ENCODE peak calls at places on chromosomes 11 and 22, in five cellular contexts. One of them, this sample, is unnamed.

GRCh38 chr11:112928136-112928535 is 33.1 kb upstream of the NCAM1 start:
- DNase-seq in body of pancreas: no peak
- DNase-seq in K562: no peak
- DNase-seq in HCT116: no peak
- DNase-seq in mesendoderm: no peak
- DNase-seq in this sample: no peak

GRCh38 chr11:19719960-19720359 is 7.3 kb downstream of the NAV2 start:
- DNase-seq in body of pancreas: no peak
- DNase-seq in K562: no peak
- DNase-seq in HCT116: no peak
- DNase-seq in mesendoderm: no peak
- DNase-seq in this sample: no peak

GRCh38 chr11:19934828-19935259 is 222.2 kb downstream of the NAV2 start:
- DNase-seq in body of pancreas: no peak
- DNase-seq in K562: peak; percentile 33
- DNase-seq in HCT116: no peak
- DNase-seq in mesendoderm: peak; percentile 16
- DNase-seq in this sample: no peak

GRCh38 chr11:36774603-36775002 is 176.6 kb upstream of the RAG2 start:
- DNase-seq in body of pancreas: no peak
- DNase-seq in K562: no peak
- DNase-seq in HCT116: no peak
- DNase-seq in mesendoderm: no peak
- DNase-seq in this sample: peak; percentile 41

GRCh38 chr22:30198152-30198845 is 48.3 kb downstream of the LIF start:
- DNase-seq in body of pancreas: no peak
- DNase-seq in K562: no peak
- DNase-seq in HCT116: no peak
- DNase-seq in mesendoderm: no peak
- DNase-seq in this sample: no peak

GRCh38 chr22:39478461-39478860 is 21.6 kb downstream of the MGAT3 start:
- DNase-seq in body of pancreas: peak; percentile 48
- DNase-seq in K562: peak; percentile 55
- DNase-seq in HCT116: no peak
- DNase-seq in mesendoderm: no peak
- DNase-seq in this sample: no peak

GRCh38 chr11:117371453-117371852 is 43.8 kb downstream of the CEP164 start:
- DNase-seq in body of pancreas: no peak
- DNase-seq in K562: no peak
- DNase-seq in HCT116: no peak
- DNase-seq in mesendoderm: no peak
- DNase-seq in this sample: no peak

GRCh38 chr11:95924414-95924760 is 480 bp upstream of the MTMR2 start:
- DNase-seq in body of pancreas: no peak
- DNase-seq in K562: no peak
- DNase-seq in HCT116: no peak
- DNase-seq in mesendoderm: peak; percentile 82
- DNase-seq in this sample: peak; percentile 53

GRCh38 chr11:55795256-55795655 is at the start of gene OR5D14:
- DNase-seq in body of pancreas: no peak
- DNase-seq in K562: no peak
- DNase-seq in HCT116: no peak
- DNase-seq in mesendoderm: no peak
- DNase-seq in this sample: no peak

GRCh38 chr11:22666320-22666699 is at the start of gene GAS2:
- DNase-seq in body of pancreas: no peak
- DNase-seq in K562: no peak
- DNase-seq in HCT116: no peak
- DNase-seq in mesendoderm: no peak
- DNase-seq in this sample: no peak

GRCh38 chr11:2351701-2352100 is 25.4 kb upstream of the CD81 start:
- DNase-seq in body of pancreas: no peak
- DNase-seq in K562: no peak
- DNase-seq in HCT116: no peak
- DNase-seq in mesendoderm: no peak
- DNase-seq in this sample: no peak

GRCh38 chr11:7098235-7098832 is 9.5 kb downstream of the RBMXL2 start:
- DNase-seq in body of pancreas: no peak
- DNase-seq in K562: peak; percentile 60
- DNase-seq in HCT116: peak; percentile 50
- DNase-seq in mesendoderm: peak; percentile 74
- DNase-seq in this sample: peak; percentile 49

GRCh38 chr11:41659990-41660389 is 200.5 kb upstream of the LRRC4C start:
- DNase-seq in body of pancreas: no peak
- DNase-seq in K562: no peak
- DNase-seq in HCT116: no peak
- DNase-seq in mesendoderm: no peak
- DNase-seq in this sample: peak; percentile 41

GRCh38 chr11:34449013-34449412 is 10.3 kb downstream of the CAT start:
- DNase-seq in body of pancreas: no peak
- DNase-seq in K562: no peak
- DNase-seq in HCT116: no peak
- DNase-seq in mesendoderm: no peak
- DNase-seq in this sample: no peak

GRCh38 chr11:128915148-128915519 is 24.0 kb downstream of the KCNJ5 start:
- DNase-seq in body of pancreas: no peak
- DNase-seq in K562: no peak
- DNase-seq in HCT116: no peak
- DNase-seq in mesendoderm: no peak
- DNase-seq in this sample: no peak

GRCh38 chr22:30266445-30267381 is at the start of gene OSM:
- DNase-seq in body of pancreas: no peak
- DNase-seq in K562: no peak
- DNase-seq in HCT116: no peak
- DNase-seq in mesendoderm: no peak
- DNase-seq in this sample: no peak

GRCh38 chr11:46348986-46349401 is 1.7 kb downstream of the DGKZ start:
- DNase-seq in body of pancreas: no peak
- DNase-seq in K562: no peak
- DNase-seq in HCT116: no peak
- DNase-seq in mesendoderm: no peak
- DNase-seq in this sample: no peak

GRCh38 chr11:110000045-110000502 is 93.1 kb upstream of the ZC3H12C start:
- DNase-seq in body of pancreas: no peak
- DNase-seq in K562: no peak
- DNase-seq in HCT116: peak; percentile 23
- DNase-seq in mesendoderm: no peak
- DNase-seq in this sample: peak; percentile 77

GRCh38 chr11:2771758-2772466 is 72.1 kb upstream of the KCNQ1OT1 start:
- DNase-seq in body of pancreas: no peak
- DNase-seq in K562: no peak
- DNase-seq in HCT116: no peak
- DNase-seq in mesendoderm: no peak
- DNase-seq in this sample: no peak

GRCh38 chr22:28435960-28436359 is 243.7 kb downstream of the TTC28 start:
- DNase-seq in body of pancreas: no peak
- DNase-seq in K562: no peak
- DNase-seq in HCT116: no peak
- DNase-seq in mesendoderm: no peak
- DNase-seq in this sample: no peak

GRCh38 chr11:33842236-33842915 is 49.5 kb downstream of the LMO2 start:
- DNase-seq in body of pancreas: no peak
- DNase-seq in K562: no peak
- DNase-seq in HCT116: no peak
- DNase-seq in mesendoderm: no peak
- DNase-seq in this sample: no peak

GRCh38 chr22:20441631-20442484 is 4.2 kb upstream of the SCARF2 start:
- DNase-seq in body of pancreas: no peak
- DNase-seq in K562: no peak
- DNase-seq in HCT116: no peak
- DNase-seq in mesendoderm: no peak
- DNase-seq in this sample: no peak

DNA sequence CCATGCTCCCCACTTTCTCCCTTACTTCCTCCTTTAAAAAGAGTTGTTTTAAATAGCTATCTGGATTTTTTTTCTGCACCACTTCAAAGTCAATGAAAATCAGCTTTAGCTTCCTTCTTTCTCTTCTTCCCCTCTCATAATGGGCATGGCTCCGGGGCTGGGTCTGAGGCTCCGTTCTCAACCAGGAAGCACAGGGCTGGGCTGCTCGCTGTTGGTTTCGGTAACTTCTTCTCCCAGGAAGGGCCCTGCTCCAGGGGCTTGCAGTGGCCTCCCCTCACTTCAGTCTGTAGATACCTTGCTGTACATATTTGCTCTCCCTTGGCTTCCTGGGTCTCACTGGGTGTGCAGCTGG is 23.8 kb downstream of the MICAL2 start:
- DNase-seq in body of pancreas: no peak
- DNase-seq in K562: no peak
- DNase-seq in HCT116: no peak
- DNase-seq in mesendoderm: no peak
- DNase-seq in this sample: no peak
- H3K4me1 ChIP-seq in body of pancreas: no peaks in the 10 kb centered on the region
- H3K4me1 ChIP-seq in K562: peaks cover 6% of the 10 kb centered on the region
- H3K4me1 ChIP-seq in HCT116: peaks cover 15% of the 10 kb centered on the region
- H3K4me1 ChIP-seq in mesendoderm: peaks cover 2% of the 10 kb centered on the region
- H3K4me1 ChIP-seq in this sample: no peaks in the 10 kb centered on the region

DNA sequence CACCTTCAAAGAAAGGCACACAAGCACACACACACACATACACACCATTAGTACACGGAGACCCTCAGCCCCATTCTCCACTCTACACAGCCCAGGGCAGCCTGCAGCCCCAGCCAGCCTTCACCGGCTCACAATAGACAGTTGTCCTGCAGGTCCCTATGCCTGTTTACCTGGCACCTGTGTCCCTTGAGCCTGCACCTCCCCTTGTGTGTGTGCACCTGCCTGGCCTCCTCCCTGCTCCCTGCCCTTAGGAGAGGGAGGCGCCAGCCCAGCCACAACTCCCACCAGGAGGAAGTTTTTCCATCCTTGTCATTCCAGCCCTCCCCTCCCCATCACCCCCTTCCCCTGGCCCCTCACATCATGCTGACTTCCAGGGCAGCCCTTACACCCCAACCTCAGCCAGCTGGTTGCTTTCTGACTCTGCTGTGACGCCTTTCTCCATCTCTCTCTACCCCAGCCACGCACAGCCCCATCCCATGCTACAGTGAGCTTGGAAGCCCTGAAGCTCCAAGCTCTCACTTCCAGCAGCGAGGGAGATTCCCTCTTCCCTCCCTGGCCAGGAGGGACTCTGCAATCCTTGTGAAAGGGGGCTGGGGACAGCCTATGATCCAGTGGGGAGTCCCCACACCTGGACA is 4.4 kb downstream of the AHNAK start:
- DNase-seq in body of pancreas: no peak
- DNase-seq in K562: no peak
- DNase-seq in HCT116: no peak
- DNase-seq in mesendoderm: no peak
- DNase-seq in this sample: no peak
- H3K4me1 ChIP-seq in body of pancreas: peaks cover 81% of the 10 kb centered on the region
- H3K4me1 ChIP-seq in K562: peaks cover 71% of the 10 kb centered on the region
- H3K4me1 ChIP-seq in HCT116: peaks cover 79% of the 10 kb centered on the region
- H3K4me1 ChIP-seq in mesendoderm: peaks cover 6% of the 10 kb centered on the region
- H3K4me1 ChIP-seq in this sample: peaks cover 63% of the 10 kb centered on the region

GRCh38 chr11:17494019-17494418 is 17.4 kb upstream of the ABCC8 start:
- DNase-seq in body of pancreas: no peak
- DNase-seq in K562: no peak
- DNase-seq in HCT116: no peak
- DNase-seq in mesendoderm: no peak
- DNase-seq in this sample: no peak
- H3K4me1 ChIP-seq in body of pancreas: no peaks in the 10 kb centered on the region
- H3K4me1 ChIP-seq in K562: no peaks in the 10 kb centered on the region
- H3K4me1 ChIP-seq in HCT116: peaks cover 15% of the 10 kb centered on the region
- H3K4me1 ChIP-seq in mesendoderm: no peaks in the 10 kb centered on the region
- H3K4me1 ChIP-seq in this sample: no peaks in the 10 kb centered on the region

GRCh38 chr11:75558939-75559843 is 2.9 kb upstream of the SERPINH1 start:
- DNase-seq in body of pancreas: no peak
- DNase-seq in K562: peak; percentile 65
- DNase-seq in HCT116: no peak
- DNase-seq in mesendoderm: peak; percentile 94
- DNase-seq in this sample: peak; percentile 71
- H3K4me1 ChIP-seq in body of pancreas: peaks cover 19% of the 10 kb centered on the region
- H3K4me1 ChIP-seq in K562: peaks cover 64% of the 10 kb centered on the region
- H3K4me1 ChIP-seq in HCT116: peaks cover 52% of the 10 kb centered on the region
- H3K4me1 ChIP-seq in mesendoderm: peaks cover 31% of the 10 kb centered on the region
- H3K4me1 ChIP-seq in this sample: peaks cover 64% of the 10 kb centered on the region

GRCh38 chr11:11973361-11973800 is 35.0 kb downstream of the DKK3 start:
- DNase-seq in body of pancreas: no peak
- DNase-seq in K562: no peak
- DNase-seq in HCT116: no peak
- DNase-seq in mesendoderm: no peak
- DNase-seq in this sample: no peak
- H3K4me1 ChIP-seq in body of pancreas: peaks cover 33% of the 10 kb centered on the region
- H3K4me1 ChIP-seq in K562: no peaks in the 10 kb centered on the region
- H3K4me1 ChIP-seq in HCT116: peaks cover 36% of the 10 kb centered on the region
- H3K4me1 ChIP-seq in mesendoderm: peaks cover 13% of the 10 kb centered on the region
- H3K4me1 ChIP-seq in this sample: peaks cover 28% of the 10 kb centered on the region

DNA sequence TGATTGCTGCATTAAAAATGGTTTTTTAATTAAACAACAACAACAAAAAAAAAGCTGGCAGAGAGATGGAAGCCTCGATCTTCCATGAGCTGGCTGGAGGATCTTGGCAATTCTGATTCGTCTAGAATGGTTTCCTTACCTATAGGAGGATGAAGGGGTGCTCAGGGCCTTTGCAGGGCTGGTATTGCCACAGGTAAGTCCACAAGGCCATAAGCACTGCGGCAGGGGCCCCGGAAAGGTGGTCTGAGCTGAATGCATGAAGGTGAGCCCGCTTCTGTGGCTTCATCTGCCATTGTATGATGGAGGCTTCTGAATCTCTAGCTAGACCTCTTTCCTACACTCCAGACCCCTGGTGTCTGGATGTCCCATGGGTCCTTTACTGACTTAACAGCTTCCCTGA is 101.5 kb downstream of the TSPAN18 start:
- DNase-seq in body of pancreas: no peak
- DNase-seq in K562: no peak
- DNase-seq in HCT116: no peak
- DNase-seq in mesendoderm: no peak
- DNase-seq in this sample: no peak
- H3K4me1 ChIP-seq in body of pancreas: no peaks in the 10 kb centered on the region
- H3K4me1 ChIP-seq in K562: no peaks in the 10 kb centered on the region
- H3K4me1 ChIP-seq in HCT116: peaks cover 2% of the 10 kb centered on the region
- H3K4me1 ChIP-seq in mesendoderm: peaks cover 16% of the 10 kb centered on the region
- H3K4me1 ChIP-seq in this sample: no peaks in the 10 kb centered on the region

DNA sequence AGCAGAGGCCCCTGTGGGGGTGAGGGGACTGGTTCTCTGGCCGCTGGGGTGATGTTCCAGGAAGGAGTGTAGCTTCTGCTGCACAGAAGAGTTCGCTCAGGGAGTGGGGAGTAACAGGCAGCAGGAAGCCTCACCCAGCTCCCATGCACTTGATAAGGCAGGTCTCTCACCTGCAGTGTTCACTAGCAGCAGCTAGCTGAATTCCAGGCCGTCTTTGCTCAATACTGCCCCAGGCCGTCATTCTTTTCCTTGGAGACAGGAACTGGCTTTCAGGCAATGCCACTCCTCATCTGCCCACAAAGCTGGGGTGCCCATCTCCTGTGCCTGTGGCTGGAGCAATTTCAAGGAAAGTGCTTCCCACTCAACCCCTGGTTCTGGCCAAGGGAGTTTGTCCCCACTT is 66.1 kb downstream of the ARHGAP42 start:
- DNase-seq in body of pancreas: no peak
- DNase-seq in K562: no peak
- DNase-seq in HCT116: no peak
- DNase-seq in mesendoderm: peak; percentile 96
- DNase-seq in this sample: no peak
- H3K4me1 ChIP-seq in body of pancreas: no peaks in the 10 kb centered on the region
- H3K4me1 ChIP-seq in K562: no peaks in the 10 kb centered on the region
- H3K4me1 ChIP-seq in HCT116: peaks cover 73% of the 10 kb centered on the region
- H3K4me1 ChIP-seq in mesendoderm: peaks cover 14% of the 10 kb centered on the region
- H3K4me1 ChIP-seq in this sample: peaks cover 15% of the 10 kb centered on the region

This sample was measured in A673.